ENCODE peak calls at places on chromosomes 5 and 9, in six cellular contexts. One of them, this sample, is unnamed.
A peak's percentile ranks its signal among the peaks of the same experiment; 100 is the strongest.

GRCh38 chr9:110847661-110848060 is 179.1 kb downstream of the MUSK start:
- DNase-seq in HepG2: no peak
- DNase-seq in A549: no peak
- DNase-seq in K562: no peak
- DNase-seq in GM12878: no peak
- DNase-seq in SK-N-SH: no peak
- DNase-seq in this sample: no peak

GRCh38 chr9:133771486-133772482 is 33.6 kb upstream of the SARDH start:
- DNase-seq in A549: no peak
- DNase-seq in SK-N-SH: no peak
- DNase-seq in GM12878: no peak
- DNase-seq in HepG2: no peak
- DNase-seq in K562: no peak
- DNase-seq in this sample: no peak

GRCh38 chr5:57406591-57406990 is 76.0 kb downstream of the ACTBL2 start:
- DNase-seq in HepG2: no peak
- DNase-seq in A549: no peak
- DNase-seq in SK-N-SH: no peak
- DNase-seq in GM12878: no peak
- DNase-seq in K562: no peak
- DNase-seq in this sample: no peak

GRCh38 chr9:15885464-15885863 is 332.6 kb downstream of the CCDC171 start:
- DNase-seq in K562: no peak
- DNase-seq in A549: no peak
- DNase-seq in HepG2: no peak
- DNase-seq in GM12878: no peak
- DNase-seq in SK-N-SH: no peak
- DNase-seq in this sample: no peak

GRCh38 chr5:135391123-135391868 is 7.7 kb downstream of the MACROH2A1 start:
- DNase-seq in SK-N-SH: no peak
- DNase-seq in HepG2: peak; percentile 10
- DNase-seq in K562: no peak
- DNase-seq in A549: no peak
- DNase-seq in GM12878: no peak
- DNase-seq in this sample: no peak

GRCh38 chr5:1411099-1411498 is 34.1 kb downstream of the SLC6A3 start:
- DNase-seq in A549: no peak
- DNase-seq in SK-N-SH: no peak
- DNase-seq in GM12878: no peak
- DNase-seq in HepG2: no peak
- DNase-seq in K562: no peak
- DNase-seq in this sample: no peak

GRCh38 chr9:21833090-21833801 is 30.8 kb downstream of the MTAP start:
- DNase-seq in GM12878: peak; percentile 61
- DNase-seq in A549: no peak
- DNase-seq in K562: no peak
- DNase-seq in SK-N-SH: no peak
- DNase-seq in HepG2: no peak
- DNase-seq in this sample: no peak

GRCh38 chr9:122122903-122123632 is 30.0 kb upstream of the TTLL11 start:
- DNase-seq in A549: peak; percentile 73
- DNase-seq in K562: peak; percentile 84
- DNase-seq in HepG2: peak; percentile 41
- DNase-seq in SK-N-SH: peak; percentile 88
- DNase-seq in GM12878: no peak
- DNase-seq in this sample: peak; percentile 59

GRCh38 chr5:94039101-94039500 is 297.7 kb upstream of the POU5F2 start:
- DNase-seq in HepG2: no peak
- DNase-seq in SK-N-SH: no peak
- DNase-seq in A549: no peak
- DNase-seq in K562: no peak
- DNase-seq in GM12878: no peak
- DNase-seq in this sample: no peak

GRCh38 chr5:177478711-177479646 is 5.5 kb upstream of the DBN1 start:
- DNase-seq in HepG2: no peak
- DNase-seq in A549: no peak
- DNase-seq in GM12878: no peak
- DNase-seq in K562: no peak
- DNase-seq in SK-N-SH: peak; percentile 73
- DNase-seq in this sample: no peak

GRCh38 chr5:36334315-36334714 is 32.6 kb upstream of the RANBP3L start:
- DNase-seq in GM12878: no peak
- DNase-seq in HepG2: no peak
- DNase-seq in A549: no peak
- DNase-seq in K562: no peak
- DNase-seq in SK-N-SH: no peak
- DNase-seq in this sample: no peak

GRCh38 chr9:127583605-127584053 is 28.4 kb upstream of the STXBP1 start:
- DNase-seq in K562: no peak
- DNase-seq in GM12878: no peak
- DNase-seq in HepG2: no peak
- DNase-seq in SK-N-SH: no peak
- DNase-seq in A549: no peak
- DNase-seq in this sample: no peak

GRCh38 chr5:139363937-139364336 is 19.2 kb downstream of the SLC23A1 start:
- DNase-seq in SK-N-SH: no peak
- DNase-seq in GM12878: no peak
- DNase-seq in A549: no peak
- DNase-seq in K562: no peak
- DNase-seq in HepG2: no peak
- DNase-seq in this sample: no peak

GRCh38 chr9:1722404-1722803 is 292.7 kb upstream of the SMARCA2 start:
- DNase-seq in A549: peak; percentile 20
- DNase-seq in SK-N-SH: no peak
- DNase-seq in K562: no peak
- DNase-seq in GM12878: no peak
- DNase-seq in HepG2: no peak
- DNase-seq in this sample: no peak

GRCh38 chr5:103254921-103255320 is 3.6 kb upstream of the MACIR start:
- DNase-seq in GM12878: no peak
- DNase-seq in SK-N-SH: no peak
- DNase-seq in A549: no peak
- DNase-seq in K562: no peak
- DNase-seq in HepG2: no peak
- DNase-seq in this sample: no peak

GRCh38 chr5:145495741-145496140 is 339.4 kb downstream of the PRELID2 start:
- DNase-seq in SK-N-SH: no peak
- DNase-seq in HepG2: peak; percentile 2
- DNase-seq in GM12878: no peak
- DNase-seq in K562: no peak
- DNase-seq in A549: peak; percentile 41
- DNase-seq in this sample: peak; percentile 89

GRCh38 chr9:32928145-32928763 is 73.2 kb downstream of the APTX start:
- DNase-seq in SK-N-SH: no peak
- DNase-seq in GM12878: no peak
- DNase-seq in A549: no peak
- DNase-seq in K562: peak; percentile 23
- DNase-seq in HepG2: no peak
- DNase-seq in this sample: no peak

GRCh38 chr5:21391506-21391905 is 1403.5 kb upstream of the CDH18 start:
- DNase-seq in K562: no peak
- DNase-seq in HepG2: peak; percentile 20
- DNase-seq in SK-N-SH: no peak
- DNase-seq in A549: no peak
- DNase-seq in GM12878: no peak
- DNase-seq in this sample: no peak

GRCh38 chr9:109993250-109993978 is 213.4 kb downstream of the PALM2AKAP2 start:
- DNase-seq in A549: no peak
- DNase-seq in HepG2: no peak
- DNase-seq in SK-N-SH: no peak
- DNase-seq in K562: no peak
- DNase-seq in GM12878: no peak
- DNase-seq in this sample: no peak

GRCh38 chr5:141747646-141748229 is 65.7 kb upstream of the ARAP3 start:
- DNase-seq in A549: no peak
- DNase-seq in GM12878: no peak
- DNase-seq in HepG2: no peak
- DNase-seq in K562: no peak
- DNase-seq in SK-N-SH: peak; percentile 54
- DNase-seq in this sample: no peak

GRCh38 chr9:78221425-78221824 is 14.4 kb upstream of the CEP78 start:
- DNase-seq in A549: no peak
- DNase-seq in HepG2: no peak
- DNase-seq in GM12878: no peak
- DNase-seq in SK-N-SH: no peak
- DNase-seq in K562: no peak
- DNase-seq in this sample: no peak

GRCh38 chr5:112356178-112356956 is 62.7 kb downstream of the EPB41L4A start:
- DNase-seq in K562: no peak
- DNase-seq in A549: no peak
- DNase-seq in GM12878: no peak
- DNase-seq in HepG2: no peak
- DNase-seq in SK-N-SH: no peak
- DNase-seq in this sample: no peak

GRCh38 chr9:138013836-138014569 is 136.4 kb downstream of the CACNA1B start:
- DNase-seq in SK-N-SH: peak; percentile 19
- DNase-seq in HepG2: no peak
- DNase-seq in GM12878: no peak
- DNase-seq in A549: no peak
- DNase-seq in K562: no peak
- DNase-seq in this sample: no peak

GRCh38 chr9:36855443-36856315 is 178.4 kb downstream of the PAX5 start:
- DNase-seq in K562: peak; percentile 43
- DNase-seq in HepG2: peak; percentile 41
- DNase-seq in SK-N-SH: peak; percentile 43
- DNase-seq in A549: peak; percentile 61
- DNase-seq in GM12878: no peak
- DNase-seq in this sample: peak; percentile 61

GRCh38 chr5:135140805-135141204 is 106.8 kb upstream of the PITX1 start:
- DNase-seq in K562: no peak
- DNase-seq in SK-N-SH: no peak
- DNase-seq in HepG2: no peak
- DNase-seq in A549: peak; percentile 80
- DNase-seq in GM12878: no peak
- DNase-seq in this sample: peak; percentile 69

GRCh38 chr5:11903614-11904269 is 504 bp downstream of the CTNND2 start:
- DNase-seq in GM12878: no peak
- DNase-seq in HepG2: no peak
- DNase-seq in SK-N-SH: peak; percentile 68
- DNase-seq in A549: peak; percentile 23
- DNase-seq in K562: no peak
- DNase-seq in this sample: no peak

GRCh38 chr9:108439967-108440366 is 415.8 kb downstream of the ACTL7B start:
- DNase-seq in GM12878: no peak
- DNase-seq in A549: no peak
- DNase-seq in HepG2: no peak
- DNase-seq in K562: no peak
- DNase-seq in SK-N-SH: no peak
- DNase-seq in this sample: no peak

GRCh38 chr5:107672212-107673105 is 1.7 kb upstream of the EFNA5 start:
- DNase-seq in K562: peak; percentile 31
- DNase-seq in A549: peak; percentile 99
- DNase-seq in HepG2: peak; percentile 15
- DNase-seq in SK-N-SH: peak; percentile 86
- DNase-seq in GM12878: no peak
- DNase-seq in this sample: peak; percentile 88
- TF ChIP-seq MAX in K562: no peak
- TF ChIP-seq MAX in A549: peak; percentile 95
- TF ChIP-seq MAX in HepG2: peak; percentile 21
- TF ChIP-seq MAX in SK-N-SH: peak; percentile 87
- TF ChIP-seq MAX in GM12878: no peak
- TF ChIP-seq MAX in this sample: peak; percentile 85

GRCh38 chr5:150448353-150448752 is 1.2 kb downstream of the RPS14 start:
- DNase-seq in SK-N-SH: no peak
- DNase-seq in GM12878: no peak
- DNase-seq in A549: no peak
- DNase-seq in K562: no peak
- DNase-seq in HepG2: no peak
- DNase-seq in this sample: no peak

GRCh38 chr5:150444770-150445169 is 4.8 kb downstream of the RPS14 start:
- DNase-seq in SK-N-SH: no peak
- DNase-seq in K562: no peak
- DNase-seq in HepG2: no peak
- DNase-seq in A549: no peak
- DNase-seq in GM12878: no peak
- DNase-seq in this sample: no peak

GRCh38 chr5:150447188-150447587 is 2.4 kb downstream of the RPS14 start:
- DNase-seq in A549: no peak
- DNase-seq in HepG2: no peak
- DNase-seq in K562: no peak
- DNase-seq in GM12878: no peak
- DNase-seq in SK-N-SH: no peak
- DNase-seq in this sample: no peak

GRCh38 chr5:150446583-150446982 is 3.0 kb downstream of the RPS14 start:
- DNase-seq in HepG2: no peak
- DNase-seq in K562: no peak
- DNase-seq in SK-N-SH: no peak
- DNase-seq in A549: no peak
- DNase-seq in GM12878: no peak
- DNase-seq in this sample: no peak

DNA sequence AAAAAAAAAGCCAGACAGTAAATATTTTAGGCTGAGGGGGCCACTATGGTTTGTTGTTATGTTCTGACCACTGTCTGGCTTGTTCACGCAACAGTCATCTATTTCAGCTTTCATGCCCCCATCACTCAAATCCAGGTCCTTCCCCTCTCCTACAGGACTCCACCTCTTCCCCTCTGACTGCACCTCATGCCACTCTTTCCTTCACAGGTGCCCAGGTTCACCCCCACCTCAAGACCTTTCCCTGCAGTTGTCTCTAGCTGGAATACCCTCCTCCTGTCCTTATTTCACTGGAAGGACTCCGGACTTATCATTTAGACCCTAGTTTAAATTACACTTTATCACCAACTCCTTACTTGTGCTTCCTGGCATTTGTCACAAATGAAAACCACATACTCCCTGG is 3.4 kb downstream of the RPS14 start:
- DNase-seq in A549: no peak
- DNase-seq in K562: no peak
- DNase-seq in GM12878: no peak
- DNase-seq in HepG2: no peak
- DNase-seq in SK-N-SH: no peak
- DNase-seq in this sample: no peak
- H3K4me1 ChIP-seq in A549: peaks cover 37% of the 10 kb centered on the region
- H3K4me1 ChIP-seq in K562: peaks cover 18% of the 10 kb centered on the region
- H3K4me1 ChIP-seq in GM12878: peaks cover 2% of the 10 kb centered on the region
- H3K4me1 ChIP-seq in HepG2: peaks cover 33% of the 10 kb centered on the region
- H3K4me1 ChIP-seq in SK-N-SH: peaks cover 19% of the 10 kb centered on the region
- H3K4me1 ChIP-seq in this sample: peaks cover 3% of the 10 kb centered on the region

GRCh38 chr9:132404228-132404881 is 2.3 kb downstream of the TTF1 start:
- DNase-seq in K562: no peak
- DNase-seq in HepG2: no peak
- DNase-seq in A549: no peak
- DNase-seq in GM12878: no peak
- DNase-seq in SK-N-SH: no peak
- DNase-seq in this sample: no peak
- H3K4me3 ChIP-seq in K562: no peak overlapping the region
- H3K4me3 ChIP-seq in HepG2: no peak overlapping the region
- H3K4me3 ChIP-seq in A549: no peak overlapping the region
- H3K4me3 ChIP-seq in GM12878: peak overlapping the region; percentile 68
- H3K4me3 ChIP-seq in SK-N-SH: no peak overlapping the region
- H3K4me3 ChIP-seq in this sample: no peak overlapping the region

DNA sequence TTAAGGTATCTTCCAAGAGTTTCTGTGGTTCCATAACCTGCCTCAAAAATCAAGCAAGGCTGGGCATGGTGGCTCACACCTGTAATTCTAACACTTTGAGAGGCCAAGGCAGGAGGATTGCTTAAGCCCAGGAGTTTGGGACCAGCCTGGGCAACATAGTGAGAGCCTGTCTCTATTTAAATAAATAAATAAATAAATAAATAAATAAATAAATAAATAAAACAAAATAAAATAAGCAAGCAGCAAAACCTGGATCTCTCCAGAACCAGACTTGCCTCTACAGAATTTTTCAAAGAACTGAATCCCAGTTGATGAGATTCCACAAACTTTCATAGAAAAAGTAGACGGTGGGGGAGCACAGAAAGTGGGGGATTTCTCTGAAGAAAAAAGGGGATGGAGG is 12.3 kb downstream of the SERINC5 start:
- DNase-seq in A549: no peak
- DNase-seq in GM12878: no peak
- DNase-seq in K562: no peak
- DNase-seq in HepG2: no peak
- DNase-seq in SK-N-SH: no peak
- DNase-seq in this sample: no peak
- TF ChIP-seq MAX in A549: no peak
- TF ChIP-seq MAX in GM12878: no peak
- TF ChIP-seq MAX in K562: no peak
- TF ChIP-seq MAX in HepG2: no peak
- TF ChIP-seq MAX in SK-N-SH: no peak
- TF ChIP-seq MAX in this sample: no peak

This sample was measured in HCT116.